ENCODE peak calls at places on chromosomes 5 and 9, in four cellular contexts. C, K, N and B are unnamed samples.
A peak's percentile ranks its signal among the peaks of the same experiment; 100 is the strongest.

GRCh38 chr9:115717711-115718173 is 435.8 kb upstream of the PAPPA start:
- DNase-seq in C (peak; percentile 33), K (no peak), N (no peak), B (peak; percentile 79)

GRCh38 chr5:114319821-114320220 is 42.0 kb upstream of the KCNN2 start:
- DNase-seq in C (peak; percentile 82), K (no peak), N (no peak), B (no peak)

GRCh38 chr5:32217886-32218396 is 43.8 kb upstream of the GOLPH3 start:
- DNase-seq in C (no peak), K (no peak), N (no peak), B (no peak)

GRCh38 chr9:81022177-81022576 is 667.2 kb downstream of the TLE1 start:
- DNase-seq in C (peak; percentile 81), K (no peak), N (no peak), B (no peak)

GRCh38 chr9:70091553-70091952 is 47.9 kb downstream of the MAMDC2 start:
- DNase-seq in C (no peak), K (no peak), N (no peak), B (peak; percentile 41)

GRCh38 chr5:176402684-176403083 is 13.7 kb downstream of the CLTB start:
- DNase-seq in C (no peak), K (no peak), N (no peak), B (no peak)

GRCh38 chr9:115229496-115229895 is 111.5 kb upstream of the TNC start:
- DNase-seq in C (no peak), K (no peak), N (no peak), B (no peak)

GRCh38 chr5:117943120-117943519 is 1045.2 kb downstream of the DTWD2 start:
- DNase-seq in C (no peak), K (no peak), N (no peak), B (no peak)

GRCh38 chr5:79956173-79956670 is 34.8 kb downstream of the MTX3 start:
- DNase-seq in C (peak; percentile 44), K (peak; percentile 42), N (no peak), B (peak; percentile 82)

GRCh38 chr5:145557345-145557744 is 277.8 kb downstream of the PRELID2 start:
- DNase-seq in C (no peak), K (no peak), N (no peak), B (no peak)

GRCh38 chr9:38526571-38526970 is 93.8 kb downstream of the ANKRD18A start:
- DNase-seq in C (no peak), K (no peak), N (no peak), B (no peak)

GRCh38 chr5:120544043-120544442 is 79.9 kb downstream of the PRR16 start:
- DNase-seq in C (peak; percentile 30), K (no peak), N (no peak), B (no peak)

GRCh38 chr5:57085306-57086081 is 88.4 kb upstream of the GPBP1 start:
- DNase-seq in C (no peak), K (no peak), N (no peak), B (no peak)

GRCh38 chr5:1110260-1110929 is 1.5 kb downstream of the SLC12A7 start:
- DNase-seq in C (no peak), K (no peak), N (no peak), B (no peak)

GRCh38 chr9:127177221-127177620 is 54.8 kb upstream of the ANGPTL2 start:
- DNase-seq in C (no peak), K (peak; percentile 17), N (no peak), B (no peak)

GRCh38 chr5:6452622-6453504 is 4.2 kb downstream of the UBE2QL1 start:
- DNase-seq in C (no peak), K (no peak), N (no peak), B (no peak)

GRCh38 chr5:140855772-140856674 is at the start of gene PCDHA10:
- DNase-seq in C (no peak), K (peak; percentile 60), N (no peak), B (peak; percentile 59)

GRCh38 chr5:116144103-116144502 is 59.3 kb downstream of the COMMD10 start:
- DNase-seq in C (peak; percentile 50), K (no peak), N (no peak), B (peak; percentile 39)

GRCh38 chr5:140038373-140038957 is 4.6 kb downstream of the NRG2 start:
- DNase-seq in C (peak; percentile 50), K (no peak), N (no peak), B (peak; percentile 93)

GRCh38 chr9:93620881-93621820 is 44.8 kb downstream of the PHF2 start:
- DNase-seq in C (no peak), K (no peak), N (no peak), B (no peak)

GRCh38 chr5:122300374-122300773 is 11.7 kb upstream of the SNCAIP start:
- DNase-seq in C (no peak), K (no peak), N (no peak), B (peak; percentile 28)

GRCh38 chr9:134366223-134367031 is 40.2 kb downstream of the RXRA start:
- DNase-seq in C (peak; percentile 83), K (no peak), N (no peak), B (no peak)

GRCh38 chr5:14872070-14872989 is 752 bp upstream of the ANKH start:
- DNase-seq in C (peak; percentile 8), K (peak; percentile 44), N (no peak), B (peak; percentile 40)

GRCh38 chr5:158410976-158411375 is 552.0 kb upstream of the CLINT1 start:
- DNase-seq in C (no peak), K (no peak), N (no peak), B (no peak)

GRCh38 chr5:181189962-181190710 is 14.9 kb downstream of the TRIM7 start:
- DNase-seq in C (no peak), K (no peak), N (no peak), B (no peak)

GRCh38 chr5:117889592-117889991 is 1098.8 kb downstream of the DTWD2 start:
- DNase-seq in C (peak; percentile 71), K (no peak), N (no peak), B (no peak)

GRCh38 chr9:81052846-81053245 is 636.5 kb downstream of the TLE1 start:
- DNase-seq in C (peak; percentile 71), K (no peak), N (no peak), B (no peak)

GRCh38 chr5:102561894-102562760 is 63.3 kb upstream of the SLCO6A1 start:
- DNase-seq in C (peak; percentile 1), K (peak; percentile 84), N (peak; percentile 38), B (peak; percentile 90)

GRCh38 chr9:111412280-111412679 is 71.9 kb downstream of the ECPAS start:
- DNase-seq in C (no peak), K (no peak), N (no peak), B (no peak)

GRCh38 chr5:154646841-154647759 is 108.1 kb upstream of the LARP1 start:
- DNase-seq in C (peak; percentile 12), K (peak; percentile 77), N (peak; percentile 34), B (peak; percentile 89)

GRCh38 chr5:1322955-1323802 is 21.7 kb downstream of the CLPTM1L start:
- DNase-seq in C (no peak), K (peak; percentile 12), N (no peak), B (no peak)

DNA sequence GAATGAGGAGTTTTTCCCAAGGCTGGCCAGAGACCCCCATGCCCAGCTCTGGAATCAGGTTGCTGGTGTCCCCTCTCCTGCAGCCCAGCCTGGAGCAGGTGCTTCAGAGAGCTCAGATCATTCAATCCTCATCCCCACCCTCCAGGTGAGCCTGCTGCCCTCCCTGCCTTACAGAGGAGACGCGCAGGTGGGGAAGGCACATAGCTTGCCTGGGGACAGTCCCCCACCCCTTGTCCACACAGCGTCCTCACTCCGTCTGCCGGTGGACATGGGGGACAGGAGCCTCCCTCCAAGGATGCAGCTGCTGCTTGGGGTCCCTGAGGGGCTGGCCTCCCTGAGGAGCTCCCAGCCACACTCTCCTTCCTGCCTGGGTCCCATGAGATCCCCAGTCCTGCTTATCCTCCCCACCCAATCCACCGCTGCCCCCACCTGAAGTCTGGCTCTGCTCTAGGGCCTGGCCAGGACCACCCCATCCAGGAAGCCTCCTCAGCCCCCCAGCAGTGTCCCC is 17.1 kb upstream of the QSOX2 start:
- DNase-seq in C (no peak), K (no peak), N (no peak), B (no peak)
- H2BK5ac ChIP-seq in C (no peak overlapping the region), K (no peak overlapping the region), N (no peak overlapping the region), B (no peak overlapping the region)

GRCh38 chr5:168529361-168530234 is 493 bp downstream of the FBLL1 start:
- DNase-seq in C (no peak), K (peak; percentile 43), N (no peak), B (peak; percentile 19)
- H4K5ac ChIP-seq in C (no peak overlapping the region), K (no peak overlapping the region), N (no peak overlapping the region), B (no peak overlapping the region)

GRCh38 chr5:111742595-111742994 is 14.4 kb downstream of the NREP start:
- DNase-seq in C (peak; percentile 93), K (no peak), N (no peak), B (no peak)
- H2BK5ac ChIP-seq in C (peak overlapping the region; percentile 81), K (no peak overlapping the region), N (no peak overlapping the region), B (no peak overlapping the region)

DNA sequence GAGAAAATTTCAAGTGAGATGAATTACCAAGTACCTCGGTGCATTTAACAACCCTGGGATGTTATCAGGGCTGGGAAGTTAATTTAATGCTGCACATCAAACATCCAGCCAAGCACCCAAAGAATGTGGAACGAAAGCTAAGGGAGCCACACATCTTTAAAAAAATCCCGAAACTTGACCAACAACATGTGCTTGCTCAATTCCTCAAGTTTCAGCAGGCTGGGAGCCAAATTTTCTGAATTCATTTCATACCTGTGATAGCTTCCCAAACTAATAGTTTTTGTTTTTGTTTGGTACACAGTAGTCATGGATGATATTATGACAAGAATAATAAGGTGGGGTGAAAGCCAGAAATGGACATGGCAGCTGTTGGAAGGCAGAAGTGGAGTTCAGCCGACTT is 337.0 kb downstream of the ARHGEF28 start:
- DNase-seq in C (no peak), K (no peak), N (no peak), B (no peak)
- H4K5ac ChIP-seq in C (no peak overlapping the region), K (no peak overlapping the region), N (no peak overlapping the region), B (no peak overlapping the region)

GRCh38 chr5:147190236-147190815 is 44.5 kb upstream of the STK32A start:
- DNase-seq in C (no peak), K (no peak), N (no peak), B (no peak)
- H2BK5ac ChIP-seq in C (no peak overlapping the region), K (no peak overlapping the region), N (no peak overlapping the region), B (no peak overlapping the region)